ENCODE peak calls at places on chromosomes 3 and 15, in seven cellular contexts. W, D, U, X, M, B and E are unnamed samples.

GRCh38 chr3:123546133-123546755 is 38.6 kb downstream of the HACD2 start:
- DNase-seq in D (no peak), U (no peak), X (peak), W (peak), M (no peak), B (no peak), E (no peak)

GRCh38 chr15:78979456-78980320 is 34.8 kb upstream of the CTSH start:
- DNase-seq in B (peak), W (peak), X (peak), D (no peak), M (no peak), U (peak), E (no peak)

GRCh38 chr3:36373661-36374060 is 6.6 kb upstream of the STAC start:
- DNase-seq in W (no peak), B (no peak), M (no peak), D (no peak), X (no peak), U (no peak), E (no peak)

GRCh38 chr3:51961607-51962569 is 5.4 kb downstream of the PCBP4 start:
- DNase-seq in U (no peak), W (no peak), B (peak), D (no peak), M (no peak), X (no peak), E (no peak)

GRCh38 chr3:40620151-40620550 is 95.4 kb downstream of the ZNF621 start:
- DNase-seq in M (no peak), B (peak), D (no peak), X (no peak), U (no peak), W (no peak), E (no peak)

GRCh38 chr3:21835266-21835665 is 84.3 kb upstream of the ZNF385D start:
- DNase-seq in M (no peak), W (no peak), B (no peak), D (no peak), X (peak), U (no peak), E (no peak)

GRCh38 chr3:48847053-48847585 is 555 bp downstream of the PRKAR2A start:
- DNase-seq in B (peak), W (peak), U (peak), M (peak), D (no peak), X (peak), E (no peak)

GRCh38 chr3:167091186-167091585 is 288.9 kb downstream of the ZBBX start:
- DNase-seq in W (no peak), X (no peak), U (peak), M (no peak), B (no peak), D (no peak), E (no peak)

GRCh38 chr3:170033489-170033888 is 4.3 kb upstream of the GPR160 start:
- DNase-seq in W (no peak), X (no peak), M (peak), D (no peak), B (no peak), U (no peak), E (no peak)

GRCh38 chr15:81047948-81048347 is 47.2 kb downstream of the TLNRD1 start:
- DNase-seq in D (no peak), B (no peak), M (no peak), W (no peak), U (no peak), X (no peak), E (no peak)

GRCh38 chr3:195563317-195563716 is 20.2 kb upstream of the PPP1R2 start:
- DNase-seq in D (no peak), M (no peak), X (no peak), W (no peak), B (no peak), U (no peak), E (no peak)

GRCh38 chr3:150227839-150228238 is 180.3 kb upstream of the TSC22D2 start:
- DNase-seq in M (no peak), X (peak), U (peak), W (peak), B (no peak), D (no peak), E (no peak)

GRCh38 chr3:58150800-58151199 is 60.0 kb downstream of the DNASE1L3 start:
- DNase-seq in D (no peak), W (no peak), B (no peak), U (no peak), M (no peak), X (no peak), E (no peak)

GRCh38 chr3:149217347-149217746 is 4.3 kb downstream of the CP start:
- DNase-seq in D (no peak), U (no peak), B (no peak), W (no peak), M (no peak), X (no peak), E (no peak)